ENCODE peak calls at places on chromosomes 13 and 19, in four cellular contexts. One of them, this sample, is unnamed. For H3K4me1, the result is how much of the 10 kb centered on the place peaks cover.

GRCh38 chr19:55406091-55406868 is 1.3 kb downstream of the UBE2S start:
- DNase-seq in ascending aorta: no peak
- DNase-seq in IMR-90: no peak
- DNase-seq in lung: no peak
- DNase-seq in this sample: no peak

GRCh38 chr19:18984251-18984650 is 43.2 kb upstream of the HOMER3 start:
- DNase-seq in ascending aorta: no peak
- DNase-seq in IMR-90: no peak
- DNase-seq in lung: no peak
- DNase-seq in this sample: no peak

GRCh38 chr13:50016421-50016820 is 1.2 kb downstream of the KCNRG start:
- DNase-seq in ascending aorta: no peak
- DNase-seq in IMR-90: peak
- DNase-seq in lung: no peak
- DNase-seq in this sample: no peak

GRCh38 chr13:60623131-60623530 is 226.1 kb downstream of the TDRD3 start:
- DNase-seq in ascending aorta: no peak
- DNase-seq in IMR-90: no peak
- DNase-seq in lung: no peak
- DNase-seq in this sample: no peak

GRCh38 chr19:49324801-49325491 is at the start of gene SLC6A16:
- DNase-seq in ascending aorta: no peak
- DNase-seq in IMR-90: no peak
- DNase-seq in lung: peak
- DNase-seq in this sample: no peak

GRCh38 chr19:16944626-16945363 is 56.0 kb downstream of the F2RL3 start:
- DNase-seq in ascending aorta: no peak
- DNase-seq in IMR-90: no peak
- DNase-seq in lung: no peak
- DNase-seq in this sample: no peak

GRCh38 chr19:38661996-38662395 is 14.5 kb downstream of the ACTN4 start:
- DNase-seq in ascending aorta: no peak
- DNase-seq in IMR-90: no peak
- DNase-seq in lung: peak
- DNase-seq in this sample: no peak

GRCh38 chr13:73096173-73097117 is 37.6 kb downstream of the KLF5 start:
- DNase-seq in ascending aorta: no peak
- DNase-seq in IMR-90: peak
- DNase-seq in lung: no peak
- DNase-seq in this sample: no peak

GRCh38 chr19:38543807-38544568 is 73.8 kb downstream of the MAP4K1 start:
- DNase-seq in ascending aorta: peak
- DNase-seq in IMR-90: peak
- DNase-seq in lung: peak
- DNase-seq in this sample: peak

GRCh38 chr19:29971002-29971401 is 29.0 kb downstream of the URI1 start:
- DNase-seq in ascending aorta: no peak
- DNase-seq in IMR-90: no peak
- DNase-seq in lung: no peak
- DNase-seq in this sample: no peak

GRCh38 chr19:30361721-30362120 is 10.5 kb upstream of the ZNF536 start:
- DNase-seq in ascending aorta: no peak
- DNase-seq in IMR-90: no peak
- DNase-seq in lung: no peak
- DNase-seq in this sample: no peak

GRCh38 chr19:1969176-1970002 is 28.4 kb downstream of the CSNK1G2 start:
- DNase-seq in ascending aorta: no peak
- DNase-seq in IMR-90: no peak
- DNase-seq in lung: no peak
- DNase-seq in this sample: no peak

GRCh38 chr19:1968279-1969175 is 27.6 kb downstream of the CSNK1G2 start:
- DNase-seq in ascending aorta: no peak
- DNase-seq in IMR-90: no peak
- DNase-seq in lung: no peak
- DNase-seq in this sample: no peak

GRCh38 chr19:1974381-1975066 is 33.6 kb downstream of the CSNK1G2 start:
- DNase-seq in ascending aorta: no peak
- DNase-seq in IMR-90: no peak
- DNase-seq in lung: no peak
- DNase-seq in this sample: no peak

GRCh38 chr19:1970003-1970805 is 29.2 kb downstream of the CSNK1G2 start:
- DNase-seq in ascending aorta: no peak
- DNase-seq in IMR-90: no peak
- DNase-seq in lung: no peak
- DNase-seq in this sample: no peak

GRCh38 chr19:1970806-1971502 is 30.0 kb downstream of the CSNK1G2 start:
- DNase-seq in ascending aorta: no peak
- DNase-seq in IMR-90: no peak
- DNase-seq in lung: no peak
- DNase-seq in this sample: no peak
- H3K4me1 ChIP-seq in ascending aorta: under half
- H3K4me1 ChIP-seq in IMR-90: under half
- H3K4me1 ChIP-seq in lung: under half
- H3K4me1 ChIP-seq in this sample: under half

DNA sequence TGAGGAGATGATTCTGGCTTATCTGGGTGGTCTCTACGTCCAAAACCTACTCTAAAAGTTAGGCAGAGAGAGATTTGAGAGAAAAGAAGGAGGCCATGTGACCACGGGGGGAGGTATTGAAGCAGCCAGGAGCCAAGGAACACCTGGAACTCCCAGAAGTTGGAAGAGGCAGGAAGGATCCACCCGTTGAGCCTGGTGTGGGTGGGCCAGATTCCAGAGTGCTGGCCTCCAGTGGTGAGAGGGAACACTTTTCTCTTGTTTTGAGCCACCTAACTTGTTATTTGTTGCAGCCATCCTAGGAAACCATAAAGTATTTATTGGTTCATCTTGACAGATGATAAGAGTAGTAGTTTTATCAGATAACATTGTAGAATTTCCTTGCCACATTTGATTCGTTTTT is 396.9 kb downstream of the MYO16 start:
- DNase-seq in ascending aorta: no peak
- DNase-seq in IMR-90: no peak
- DNase-seq in lung: no peak
- DNase-seq in this sample: no peak
- TF ChIP-seq CTCF in ascending aorta: no peak
- TF ChIP-seq CTCF in IMR-90: no peak
- TF ChIP-seq CTCF in lung: no peak
- TF ChIP-seq CTCF in this sample: no peak

GRCh38 chr13:110345701-110346100 is 38.6 kb downstream of the COL4A2 start:
- DNase-seq in ascending aorta: no peak
- DNase-seq in IMR-90: no peak
- DNase-seq in lung: no peak
- DNase-seq in this sample: peak

GRCh38 chr13:110344320-110344719 is 37.2 kb downstream of the COL4A2 start:
- DNase-seq in ascending aorta: no peak
- DNase-seq in IMR-90: no peak
- DNase-seq in lung: no peak
- DNase-seq in this sample: peak

GRCh38 chr13:110346661-110347067 is 39.6 kb downstream of the COL4A2 start:
- DNase-seq in ascending aorta: no peak
- DNase-seq in IMR-90: no peak
- DNase-seq in lung: no peak
- DNase-seq in this sample: peak

GRCh38 chr13:110347088-110347487 is 40.0 kb downstream of the COL4A2 start:
- DNase-seq in ascending aorta: no peak
- DNase-seq in IMR-90: no peak
- DNase-seq in lung: no peak
- DNase-seq in this sample: peak

DNA sequence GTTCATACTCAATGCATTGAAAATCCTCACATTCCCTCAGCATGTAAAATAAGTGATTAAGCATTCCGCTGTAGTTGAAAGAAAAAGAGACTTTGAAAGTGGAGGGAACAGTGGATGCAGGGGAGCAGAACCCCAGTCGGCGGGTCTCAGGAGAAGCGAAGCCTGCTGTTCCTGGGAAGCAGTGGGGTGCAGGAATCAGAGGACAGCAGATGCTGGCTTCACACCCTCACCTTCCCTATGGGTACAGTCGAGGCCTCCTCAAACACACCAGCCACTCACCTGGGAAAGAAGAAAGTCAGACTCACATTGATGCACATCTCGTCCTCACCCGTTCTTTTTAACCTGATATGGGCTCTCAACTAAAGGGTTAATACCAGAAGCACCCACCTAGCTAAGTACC is 38.2 kb downstream of the COL4A2 start:
- DNase-seq in ascending aorta: no peak
- DNase-seq in IMR-90: no peak
- DNase-seq in lung: no peak
- DNase-seq in this sample: peak
- H3K27ac ChIP-seq in ascending aorta: peak
- H3K27ac ChIP-seq in IMR-90: no peak
- H3K27ac ChIP-seq in lung: no peak
- H3K27ac ChIP-seq in this sample: peak

GRCh38 chr19:1082165-1082927 is 12.8 kb downstream of the POLR2E start:
- DNase-seq in ascending aorta: no peak
- DNase-seq in IMR-90: no peak
- DNase-seq in lung: peak
- DNase-seq in this sample: no peak
- H3K4me1 ChIP-seq in ascending aorta: under half
- H3K4me1 ChIP-seq in IMR-90: under half
- H3K4me1 ChIP-seq in lung: under half
- H3K4me1 ChIP-seq in this sample: under half

GRCh38 chr13:39777527-39778061 is 122.1 kb downstream of the COG6 start:
- DNase-seq in ascending aorta: no peak
- DNase-seq in IMR-90: peak
- DNase-seq in lung: no peak
- DNase-seq in this sample: no peak
- TF ChIP-seq CTCF in ascending aorta: no peak
- TF ChIP-seq CTCF in IMR-90: peak
- TF ChIP-seq CTCF in lung: no peak
- TF ChIP-seq CTCF in this sample: no peak

GRCh38 chr13:19959141-19959830 is 759 bp downstream of the ZMYM2 start:
- DNase-seq in ascending aorta: no peak
- DNase-seq in IMR-90: peak
- DNase-seq in lung: peak
- DNase-seq in this sample: peak
- H3K27ac ChIP-seq in ascending aorta: peak
- H3K27ac ChIP-seq in IMR-90: peak
- H3K27ac ChIP-seq in lung: peak
- H3K27ac ChIP-seq in this sample: peak

DNA sequence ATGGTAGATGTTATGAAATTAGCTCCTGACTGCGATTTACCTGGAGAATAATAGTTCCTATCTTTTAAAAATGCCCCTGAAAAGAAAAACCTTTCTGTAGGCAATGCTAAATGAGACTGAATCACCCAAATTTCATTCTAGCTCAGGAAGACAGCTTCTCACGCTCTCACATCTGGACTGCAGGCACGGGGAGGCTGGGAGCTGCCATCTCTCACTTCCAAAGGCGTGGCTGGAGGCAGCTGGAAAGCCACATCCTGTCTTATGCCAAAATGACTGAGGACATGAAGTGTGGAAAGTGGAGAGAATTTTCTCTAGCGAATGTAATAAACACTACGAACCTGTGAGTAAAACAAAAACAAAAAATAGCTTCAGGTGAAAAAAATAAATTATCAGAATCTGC is 58.0 kb upstream of the UBL3 start:
- DNase-seq in ascending aorta: no peak
- DNase-seq in IMR-90: peak
- DNase-seq in lung: no peak
- DNase-seq in this sample: no peak
- H3K4me1 ChIP-seq in ascending aorta: under half
- H3K4me1 ChIP-seq in IMR-90: under half
- H3K4me1 ChIP-seq in lung: under half
- H3K4me1 ChIP-seq in this sample: under half

GRCh38 chr13:79349011-79349410 is 57.0 kb downstream of the RBM26 start:
- DNase-seq in ascending aorta: no peak
- DNase-seq in IMR-90: peak
- DNase-seq in lung: no peak
- DNase-seq in this sample: no peak
- TF ChIP-seq CTCF in ascending aorta: no peak
- TF ChIP-seq CTCF in IMR-90: no peak
- TF ChIP-seq CTCF in lung: no peak
- TF ChIP-seq CTCF in this sample: no peak

GRCh38 chr13:45220403-45220802 is 19.6 kb upstream of the KCTD4 start:
- DNase-seq in ascending aorta: no peak
- DNase-seq in IMR-90: no peak
- DNase-seq in lung: no peak
- DNase-seq in this sample: no peak
- H3K27ac ChIP-seq in ascending aorta: no peak
- H3K27ac ChIP-seq in IMR-90: no peak
- H3K27ac ChIP-seq in lung: no peak
- H3K27ac ChIP-seq in this sample: no peak